ENCODE peak calls at places on chromosomes 7 and 10, in six cellular contexts. One of them, this sample, is unnamed.

GRCh38 chr10:22651276-22651980 is 63.0 kb downstream of the PIP4K2A start:
- DNase-seq in fibroblast of pulmonary artery: no peak
- DNase-seq in uterus: no peak
- DNase-seq in choroid plexus epithelial cell: no peak
- DNase-seq in astrocyte of the spinal cord: no peak
- DNase-seq in epithelial cell of esophagus: no peak
- DNase-seq in this sample: no peak

GRCh38 chr7:133330085-133330484 is 77.2 kb downstream of the EXOC4 start:
- DNase-seq in fibroblast of pulmonary artery: no peak
- DNase-seq in uterus: no peak
- DNase-seq in choroid plexus epithelial cell: no peak
- DNase-seq in astrocyte of the spinal cord: no peak
- DNase-seq in epithelial cell of esophagus: no peak
- DNase-seq in this sample: no peak

GRCh38 chr10:22534849-22535604 is 179.4 kb downstream of the PIP4K2A start:
- DNase-seq in fibroblast of pulmonary artery: peak
- DNase-seq in uterus: no peak
- DNase-seq in choroid plexus epithelial cell: peak
- DNase-seq in astrocyte of the spinal cord: peak
- DNase-seq in epithelial cell of esophagus: peak
- DNase-seq in this sample: peak

GRCh38 chr7:70574970-70575799 is 556.8 kb upstream of the GALNT17 start:
- DNase-seq in fibroblast of pulmonary artery: no peak
- DNase-seq in uterus: no peak
- DNase-seq in choroid plexus epithelial cell: no peak
- DNase-seq in astrocyte of the spinal cord: peak
- DNase-seq in epithelial cell of esophagus: peak
- DNase-seq in this sample: no peak

GRCh38 chr10:68665841-68666240 is 55.2 kb upstream of the CCAR1 start:
- DNase-seq in fibroblast of pulmonary artery: peak
- DNase-seq in uterus: no peak
- DNase-seq in choroid plexus epithelial cell: peak
- DNase-seq in astrocyte of the spinal cord: no peak
- DNase-seq in epithelial cell of esophagus: no peak
- DNase-seq in this sample: peak

GRCh38 chr7:74343281-74344127 is 54.3 kb downstream of the CLIP2 start:
- DNase-seq in fibroblast of pulmonary artery: peak
- DNase-seq in uterus: no peak
- DNase-seq in choroid plexus epithelial cell: peak
- DNase-seq in astrocyte of the spinal cord: peak
- DNase-seq in epithelial cell of esophagus: peak
- DNase-seq in this sample: peak

GRCh38 chr10:15222511-15222910 is 54.0 kb upstream of the NMT2 start:
- DNase-seq in fibroblast of pulmonary artery: no peak
- DNase-seq in uterus: no peak
- DNase-seq in choroid plexus epithelial cell: no peak
- DNase-seq in astrocyte of the spinal cord: peak
- DNase-seq in epithelial cell of esophagus: no peak
- DNase-seq in this sample: no peak

GRCh38 chr7:131628634-131629033 is 72.2 kb upstream of the PODXL start:
- DNase-seq in fibroblast of pulmonary artery: no peak
- DNase-seq in uterus: no peak
- DNase-seq in choroid plexus epithelial cell: no peak
- DNase-seq in astrocyte of the spinal cord: no peak
- DNase-seq in epithelial cell of esophagus: no peak
- DNase-seq in this sample: no peak

GRCh38 chr10:103685880-103686669 is 169.3 kb downstream of the SH3PXD2A start:
- DNase-seq in fibroblast of pulmonary artery: peak
- DNase-seq in uterus: peak
- DNase-seq in choroid plexus epithelial cell: peak
- DNase-seq in astrocyte of the spinal cord: peak
- DNase-seq in epithelial cell of esophagus: peak
- DNase-seq in this sample: peak

GRCh38 chr10:22573820-22574569 is 140.4 kb downstream of the PIP4K2A start:
- DNase-seq in fibroblast of pulmonary artery: peak
- DNase-seq in uterus: no peak
- DNase-seq in choroid plexus epithelial cell: peak
- DNase-seq in astrocyte of the spinal cord: peak
- DNase-seq in epithelial cell of esophagus: no peak
- DNase-seq in this sample: peak

GRCh38 chr7:108335264-108335918 is 120.8 kb downstream of the NRCAM start:
- DNase-seq in fibroblast of pulmonary artery: peak
- DNase-seq in uterus: no peak
- DNase-seq in choroid plexus epithelial cell: peak
- DNase-seq in astrocyte of the spinal cord: peak
- DNase-seq in epithelial cell of esophagus: no peak
- DNase-seq in this sample: no peak

GRCh38 chr10:58577394-58577793 is 64.7 kb downstream of the BICC1 start:
- DNase-seq in fibroblast of pulmonary artery: peak
- DNase-seq in uterus: no peak
- DNase-seq in choroid plexus epithelial cell: peak
- DNase-seq in astrocyte of the spinal cord: peak
- DNase-seq in epithelial cell of esophagus: no peak
- DNase-seq in this sample: peak

GRCh38 chr7:71414490-71414889 is 282.5 kb downstream of the GALNT17 start:
- DNase-seq in fibroblast of pulmonary artery: no peak
- DNase-seq in uterus: no peak
- DNase-seq in choroid plexus epithelial cell: peak
- DNase-seq in astrocyte of the spinal cord: no peak
- DNase-seq in epithelial cell of esophagus: no peak
- DNase-seq in this sample: no peak

GRCh38 chr7:16762177-16762576 is 8.6 kb downstream of the TSPAN13 start:
- DNase-seq in fibroblast of pulmonary artery: no peak
- DNase-seq in uterus: no peak
- DNase-seq in choroid plexus epithelial cell: no peak
- DNase-seq in astrocyte of the spinal cord: no peak
- DNase-seq in epithelial cell of esophagus: no peak
- DNase-seq in this sample: no peak

GRCh38 chr10:20233423-20233822 is 417.2 kb downstream of the PLXDC2 start:
- DNase-seq in fibroblast of pulmonary artery: no peak
- DNase-seq in uterus: no peak
- DNase-seq in choroid plexus epithelial cell: peak
- DNase-seq in astrocyte of the spinal cord: no peak
- DNase-seq in epithelial cell of esophagus: no peak
- DNase-seq in this sample: no peak

GRCh38 chr7:150901160-150902035 is 49.1 kb downstream of the AOC1 start:
- DNase-seq in fibroblast of pulmonary artery: no peak
- DNase-seq in uterus: no peak
- DNase-seq in choroid plexus epithelial cell: peak
- DNase-seq in astrocyte of the spinal cord: no peak
- DNase-seq in epithelial cell of esophagus: no peak
- DNase-seq in this sample: no peak

GRCh38 chr10:102832987-102833386 is 4.2 kb downstream of the CYP17A1 start:
- DNase-seq in fibroblast of pulmonary artery: no peak
- DNase-seq in uterus: no peak
- DNase-seq in choroid plexus epithelial cell: no peak
- DNase-seq in astrocyte of the spinal cord: no peak
- DNase-seq in epithelial cell of esophagus: peak
- DNase-seq in this sample: no peak

GRCh38 chr10:629186-629998 is 60.1 kb downstream of the DIP2C start:
- DNase-seq in fibroblast of pulmonary artery: no peak
- DNase-seq in uterus: no peak
- DNase-seq in choroid plexus epithelial cell: no peak
- DNase-seq in astrocyte of the spinal cord: no peak
- DNase-seq in epithelial cell of esophagus: no peak
- DNase-seq in this sample: no peak

GRCh38 chr7:28754027-28754426 is 204.1 kb downstream of the TRIL start:
- DNase-seq in fibroblast of pulmonary artery: peak
- DNase-seq in uterus: no peak
- DNase-seq in choroid plexus epithelial cell: peak
- DNase-seq in astrocyte of the spinal cord: peak
- DNase-seq in epithelial cell of esophagus: peak
- DNase-seq in this sample: peak

GRCh38 chr10:88389456-88389855 is 193.7 kb downstream of the RNLS start:
- DNase-seq in fibroblast of pulmonary artery: peak
- DNase-seq in uterus: peak
- DNase-seq in choroid plexus epithelial cell: peak
- DNase-seq in astrocyte of the spinal cord: peak
- DNase-seq in epithelial cell of esophagus: peak
- DNase-seq in this sample: peak

GRCh38 chr7:74430961-74431466 is 22.7 kb upstream of the GTF2IRD1 start:
- DNase-seq in fibroblast of pulmonary artery: no peak
- DNase-seq in uterus: no peak
- DNase-seq in choroid plexus epithelial cell: no peak
- DNase-seq in astrocyte of the spinal cord: no peak
- DNase-seq in epithelial cell of esophagus: no peak
- DNase-seq in this sample: no peak

GRCh38 chr10:80506189-80506575 is 31.5 kb upstream of the SH2D4B start:
- DNase-seq in fibroblast of pulmonary artery: peak
- DNase-seq in uterus: no peak
- DNase-seq in choroid plexus epithelial cell: peak
- DNase-seq in astrocyte of the spinal cord: peak
- DNase-seq in epithelial cell of esophagus: peak
- DNase-seq in this sample: peak

GRCh38 chr10:80265740-80266512 is 23.5 kb downstream of the MAT1A start:
- DNase-seq in fibroblast of pulmonary artery: no peak
- DNase-seq in uterus: no peak
- DNase-seq in choroid plexus epithelial cell: no peak
- DNase-seq in astrocyte of the spinal cord: no peak
- DNase-seq in epithelial cell of esophagus: no peak
- DNase-seq in this sample: no peak

GRCh38 chr10:61633665-61634064 is 29.1 kb upstream of the CABCOCO1 start:
- DNase-seq in fibroblast of pulmonary artery: peak
- DNase-seq in uterus: no peak
- DNase-seq in choroid plexus epithelial cell: peak
- DNase-seq in astrocyte of the spinal cord: peak
- DNase-seq in epithelial cell of esophagus: peak
- DNase-seq in this sample: peak

GRCh38 chr10:36494386-36494785 is 631.0 kb upstream of the ANKRD30A start:
- DNase-seq in fibroblast of pulmonary artery: peak
- DNase-seq in uterus: peak
- DNase-seq in choroid plexus epithelial cell: peak
- DNase-seq in astrocyte of the spinal cord: peak
- DNase-seq in epithelial cell of esophagus: peak
- DNase-seq in this sample: peak

GRCh38 chr10:123143162-123143824 is 4.6 kb upstream of the HMX2 start:
- DNase-seq in fibroblast of pulmonary artery: no peak
- DNase-seq in uterus: no peak
- DNase-seq in choroid plexus epithelial cell: no peak
- DNase-seq in astrocyte of the spinal cord: no peak
- DNase-seq in epithelial cell of esophagus: no peak
- DNase-seq in this sample: no peak

GRCh38 chr7:93055543-93056107 is 62.2 kb downstream of the SAMD9 start:
- DNase-seq in fibroblast of pulmonary artery: peak
- DNase-seq in uterus: no peak
- DNase-seq in choroid plexus epithelial cell: peak
- DNase-seq in astrocyte of the spinal cord: peak
- DNase-seq in epithelial cell of esophagus: peak
- DNase-seq in this sample: peak

GRCh38 chr10:54372164-54372563 is 428.9 kb downstream of the PCDH15 start:
- DNase-seq in fibroblast of pulmonary artery: no peak
- DNase-seq in uterus: no peak
- DNase-seq in choroid plexus epithelial cell: no peak
- DNase-seq in astrocyte of the spinal cord: no peak
- DNase-seq in epithelial cell of esophagus: no peak
- DNase-seq in this sample: no peak

DNA sequence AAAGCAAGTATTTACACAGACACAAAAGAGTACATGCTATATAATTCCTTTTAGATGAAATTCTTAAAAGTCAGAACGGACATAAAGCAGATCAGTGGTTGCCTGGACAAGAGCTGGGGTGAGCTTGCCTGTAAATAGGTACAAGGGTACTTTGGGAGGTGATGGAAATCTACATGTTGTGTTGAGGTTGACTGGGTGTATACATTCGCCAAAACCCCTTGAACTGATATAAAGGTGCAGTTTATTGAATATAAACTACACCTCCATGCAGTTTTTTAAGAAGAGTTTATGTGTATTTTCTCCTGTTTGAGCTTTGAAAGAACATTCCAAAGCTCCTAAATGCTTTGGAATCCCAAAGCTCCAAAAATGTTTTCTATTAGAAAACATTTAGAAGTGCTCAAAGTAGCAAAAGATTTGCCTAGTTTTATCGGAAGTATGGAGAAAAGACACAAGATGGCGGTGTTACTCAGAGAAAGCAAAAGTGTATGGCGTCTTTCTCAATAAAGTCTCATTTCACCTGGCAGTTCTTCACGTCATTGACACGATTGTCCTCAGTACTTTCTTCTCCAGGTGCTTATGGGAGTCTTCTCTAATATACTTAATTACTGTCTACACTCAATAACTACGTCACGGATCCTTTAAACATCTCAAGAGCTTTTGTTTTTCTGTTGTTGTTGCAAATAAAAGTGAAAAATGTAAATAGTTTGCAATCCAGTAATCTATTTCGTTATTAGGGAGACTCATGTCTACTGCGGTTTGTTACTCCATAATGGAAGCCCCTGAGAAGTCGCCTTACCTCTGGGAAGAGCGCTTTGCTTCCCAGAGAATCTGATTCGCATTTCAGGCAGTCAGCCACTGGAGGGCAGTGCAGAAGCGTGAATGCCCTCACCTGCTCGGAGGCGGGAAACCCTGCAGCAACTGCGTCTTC is 14.7 kb upstream of the SEC61G start:
- DNase-seq in fibroblast of pulmonary artery: peak
- DNase-seq in uterus: peak
- DNase-seq in choroid plexus epithelial cell: peak
- DNase-seq in astrocyte of the spinal cord: peak
- DNase-seq in epithelial cell of esophagus: peak
- DNase-seq in this sample: peak
- H3K4me3 ChIP-seq in fibroblast of pulmonary artery: peak
- H3K4me3 ChIP-seq in uterus: peak
- H3K4me3 ChIP-seq in choroid plexus epithelial cell: peak
- H3K4me3 ChIP-seq in astrocyte of the spinal cord: peak
- H3K4me3 ChIP-seq in epithelial cell of esophagus: peak
- H3K4me3 ChIP-seq in this sample: peak

DNA sequence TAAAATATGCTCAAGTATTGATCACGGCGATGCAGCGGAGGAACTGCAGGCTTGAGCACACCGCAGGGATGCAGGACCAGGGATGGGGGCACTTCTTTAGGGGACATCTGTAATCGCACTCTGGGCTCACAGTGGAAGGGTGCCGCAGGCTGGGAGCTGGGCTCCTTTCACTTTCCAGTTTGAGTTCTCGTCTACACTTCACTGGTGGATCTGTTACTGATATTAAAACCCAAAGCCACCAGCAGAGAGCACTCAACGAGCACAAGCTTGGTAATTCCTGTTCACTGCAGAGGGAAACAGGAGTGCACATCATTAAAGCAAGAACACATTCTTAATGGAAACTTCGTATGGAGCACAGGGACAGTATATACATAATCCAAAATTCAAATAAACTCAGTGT is 91.3 kb downstream of the PARD3 start:
- DNase-seq in fibroblast of pulmonary artery: peak
- DNase-seq in uterus: peak
- DNase-seq in choroid plexus epithelial cell: peak
- DNase-seq in astrocyte of the spinal cord: peak
- DNase-seq in epithelial cell of esophagus: peak
- DNase-seq in this sample: peak
- TF ChIP-seq CTCF in fibroblast of pulmonary artery: peak
- TF ChIP-seq CTCF in uterus: peak
- TF ChIP-seq CTCF in choroid plexus epithelial cell: peak
- TF ChIP-seq CTCF in astrocyte of the spinal cord: peak
- TF ChIP-seq CTCF in epithelial cell of esophagus: peak
- TF ChIP-seq CTCF in this sample: peak

GRCh38 chr10:114682121-114682520 is 24.0 kb upstream of the ABLIM1 start:
- DNase-seq in fibroblast of pulmonary artery: no peak
- DNase-seq in uterus: no peak
- DNase-seq in choroid plexus epithelial cell: no peak
- DNase-seq in astrocyte of the spinal cord: no peak
- DNase-seq in epithelial cell of esophagus: no peak
- DNase-seq in this sample: peak
- H3K4me3 ChIP-seq in fibroblast of pulmonary artery: no peak
- H3K4me3 ChIP-seq in uterus: no peak
- H3K4me3 ChIP-seq in choroid plexus epithelial cell: no peak
- H3K4me3 ChIP-seq in astrocyte of the spinal cord: no peak
- H3K4me3 ChIP-seq in epithelial cell of esophagus: no peak
- H3K4me3 ChIP-seq in this sample: no peak

GRCh38 chr10:13589316-13589715 is 2.6 kb downstream of the PRPF18 start:
- DNase-seq in fibroblast of pulmonary artery: no peak
- DNase-seq in uterus: no peak
- DNase-seq in choroid plexus epithelial cell: peak
- DNase-seq in astrocyte of the spinal cord: no peak
- DNase-seq in epithelial cell of esophagus: peak
- DNase-seq in this sample: no peak
- TF ChIP-seq CTCF in fibroblast of pulmonary artery: peak
- TF ChIP-seq CTCF in uterus: no peak
- TF ChIP-seq CTCF in choroid plexus epithelial cell: peak
- TF ChIP-seq CTCF in astrocyte of the spinal cord: peak
- TF ChIP-seq CTCF in epithelial cell of esophagus: peak
- TF ChIP-seq CTCF in this sample: peak